ENCODE peak calls at places on chromosome 16, in eight cellular contexts. B is mammary epithelial cell; O is cardiac muscle cell; E is small intestine; L is Peyer's patch; D is effector memory CD4-positive, alpha-beta T cell; X is AG04449; G is psoas muscle. K is an unnamed sample.

GRCh38 chr16:84360170-84360569 is 8.2 kb upstream of the ATP2C2 start:
- DNase-seq in B (peak), E (no peak), X (no peak), G (no peak), L (peak), D (no peak), O (no peak), K (no peak)

GRCh38 chr16:88651276-88651988 is 579 bp upstream of the CYBA start:
- DNase-seq in E (peak), G (peak), B (no peak), L (no peak), O (no peak), D (peak), X (no peak), K (no peak)

GRCh38 chr16:86093801-86094750 is 195.1 kb downstream of the IRF8 start:
- DNase-seq in B (no peak), D (no peak), L (peak), X (no peak), O (no peak), G (no peak), E (no peak), K (no peak)

GRCh38 chr16:10950393-10950792 is 6.0 kb downstream of the CLEC16A start:
- DNase-seq in E (no peak), L (no peak), X (no peak), B (peak), G (no peak), D (no peak), O (no peak), K (no peak)

GRCh38 chr16:48206594-48207242 is 37.4 kb upstream of the LONP2 start:
- DNase-seq in X (no peak), O (peak), B (peak), D (no peak), E (peak), L (no peak), G (no peak), K (no peak)

GRCh38 chr16:13480801-13481200 is 439.2 kb upstream of the ERCC4 start:
- DNase-seq in D (no peak), L (no peak), B (peak), E (no peak), O (no peak), X (no peak), G (no peak), K (no peak)

GRCh38 chr16:4411684-4412083 is 4.7 kb downstream of the CORO7 start:
- DNase-seq in B (no peak), E (no peak), L (no peak), O (peak), D (no peak), X (no peak), G (peak), K (no peak)

GRCh38 chr16:24273511-24273910 is 17.4 kb downstream of the CACNG3 start:
- DNase-seq in D (no peak), O (peak), G (no peak), X (no peak), E (no peak), B (peak), L (no peak), K (peak)

GRCh38 chr16:17211797-17212196 is 259.0 kb downstream of the XYLT1 start:
- DNase-seq in X (no peak), G (no peak), D (no peak), O (no peak), B (no peak), E (no peak), L (no peak), K (no peak)

GRCh38 chr16:87417511-87417910 is 25.4 kb downstream of the MAP1LC3B start:
- DNase-seq in B (no peak), D (no peak), O (no peak), E (no peak), X (no peak), L (no peak), G (no peak), K (no peak)

GRCh38 chr16:47732122-47732805 is 271.1 kb downstream of the PHKB start:
- DNase-seq in E (no peak), D (no peak), B (peak), X (peak), G (no peak), L (no peak), O (peak), K (peak)

GRCh38 chr16:8310816-8311215 is 279.5 kb downstream of the TMEM114 start:
- DNase-seq in O (no peak), E (no peak), L (no peak), D (no peak), G (no peak), X (no peak), B (no peak), K (no peak)

GRCh38 chr16:75138636-75139035 is 9.7 kb upstream of the ZFP1 start:
- DNase-seq in D (no peak), G (no peak), B (no peak), X (no peak), L (no peak), E (no peak), O (peak), K (no peak)

GRCh38 chr16:67190041-67190440 is at the start of gene EXOC3L1:
- DNase-seq in G (no peak), B (no peak), X (no peak), E (no peak), O (no peak), L (no peak), D (no peak), K (no peak)
- H3K4me3 ChIP-seq in G (peak), B (no peak), X (no peak), E (no peak), O (no peak), L (no peak), D (no peak), K (no peak)

DNA sequence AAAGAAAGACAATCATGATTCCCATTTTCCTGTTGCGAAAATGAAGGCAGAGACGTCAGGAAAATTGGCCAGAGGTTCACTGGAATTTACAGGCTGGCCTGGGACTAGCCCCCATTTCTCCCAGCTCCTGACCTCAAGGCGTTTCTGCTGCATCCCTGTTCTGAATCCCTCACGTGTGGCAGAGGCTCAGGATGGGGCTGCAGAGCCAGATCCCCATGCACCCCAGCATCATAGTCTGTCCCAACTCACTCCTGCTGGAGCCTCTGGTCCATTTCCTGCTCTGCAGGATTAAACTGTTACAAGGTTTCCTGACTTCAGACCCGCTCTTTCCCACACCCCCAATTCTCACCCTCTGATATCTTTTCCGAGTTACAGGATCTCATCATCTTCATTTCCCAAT is 2.9 kb downstream of the GPRC5B start:
- DNase-seq in D (no peak), E (no peak), O (no peak), X (no peak), L (no peak), B (no peak), G (no peak), K (no peak)
- H3K4me3 ChIP-seq in D (no peak), E (no peak), O (no peak), X (no peak), L (no peak), B (no peak), G (peak), K (no peak)

DNA sequence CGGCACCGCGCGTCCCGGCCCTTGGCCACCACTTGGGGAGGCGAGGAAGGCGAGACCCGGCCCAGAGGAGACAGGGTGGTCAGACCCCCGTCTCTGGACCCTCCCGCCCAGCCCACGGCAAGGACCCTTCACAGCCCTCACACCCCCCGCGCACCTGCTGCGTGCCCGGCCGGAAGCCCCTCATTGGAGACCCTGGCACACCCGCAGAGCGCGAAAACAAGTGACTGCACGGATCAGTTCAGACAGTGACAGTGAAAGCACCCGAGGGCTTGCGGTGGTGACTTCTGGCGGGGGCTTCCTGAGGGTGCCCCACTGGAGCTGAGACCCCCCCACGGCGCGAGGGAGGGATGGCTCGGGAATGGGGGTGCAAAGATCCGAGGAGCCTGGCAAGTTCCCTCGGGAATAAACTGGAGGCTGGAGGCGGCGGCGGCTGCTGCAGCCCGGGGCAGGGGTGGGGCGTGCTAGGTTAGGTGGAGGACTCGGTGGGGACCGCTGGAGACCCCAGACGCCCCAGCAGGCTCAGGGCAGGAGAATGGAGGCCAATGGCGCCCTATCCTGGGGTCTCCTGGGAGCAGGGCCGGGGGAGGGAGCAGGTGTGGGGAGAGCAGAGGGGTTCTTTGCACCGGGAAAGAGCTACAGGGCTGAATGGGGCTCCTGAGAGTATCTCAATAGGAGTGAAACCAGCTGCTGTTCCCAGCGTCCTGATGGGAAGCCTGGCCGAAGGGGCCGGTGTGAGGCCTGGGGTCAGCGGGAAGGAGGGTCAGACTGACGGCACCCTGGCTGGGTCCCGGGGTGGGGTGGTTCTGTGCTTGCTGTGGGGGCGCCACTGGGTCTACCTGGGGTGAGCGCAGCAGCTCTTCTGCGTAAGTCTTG is 824 bp upstream of the FBXL16 start:
- DNase-seq in D (no peak), X (no peak), B (no peak), E (no peak), O (no peak), G (no peak), L (no peak), K (no peak)
- H3K4me3 ChIP-seq in D (no peak), X (no peak), B (no peak), E (no peak), O (no peak), G (no peak), L (no peak), K (no peak)

DNA sequence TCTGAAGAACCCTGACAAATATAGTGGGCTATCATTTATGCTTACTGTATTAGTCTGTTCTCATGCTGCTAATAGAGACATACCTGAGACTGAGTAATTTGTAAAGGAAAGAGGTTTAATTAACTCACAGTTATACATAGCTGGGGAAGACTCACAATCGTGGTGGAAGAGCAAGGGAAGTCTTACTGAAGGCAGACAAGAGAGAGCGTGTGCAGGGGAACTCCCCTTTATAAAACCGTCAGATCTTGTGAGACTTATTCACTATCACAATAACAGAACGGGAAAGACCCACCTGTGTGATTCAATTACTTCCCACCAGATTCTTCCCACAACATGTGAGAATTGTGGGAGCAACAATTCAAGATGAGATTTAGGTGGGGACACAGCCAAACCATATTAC is 526.8 kb upstream of the GOT2 start:
- DNase-seq in D (no peak), E (no peak), G (no peak), O (no peak), L (no peak), B (no peak), X (no peak), K (no peak)
- H3K4me3 ChIP-seq in D (no peak), E (no peak), G (no peak), O (no peak), L (no peak), B (no peak), X (no peak), K (no peak)

GRCh38 chr16:71287903-71288302 is 1.3 kb downstream of the CMTR2 start:
- DNase-seq in G (no peak), D (no peak), E (no peak), L (no peak), B (peak), O (peak), X (no peak), K (no peak)

GRCh38 chr16:71288890-71289731 is at the start of gene CMTR2:
- DNase-seq in G (peak), L (peak), X (peak), E (peak), O (peak), B (peak), D (peak), K (peak)

GRCh38 chr16:71288570-71288889 is 672 bp downstream of the CMTR2 start:
- DNase-seq in E (no peak), O (no peak), G (no peak), X (no peak), B (peak), L (no peak), D (no peak), K (peak)

GRCh38 chr16:71287454-71287853 is 1.7 kb downstream of the CMTR2 start:
- DNase-seq in O (no peak), D (no peak), G (no peak), B (no peak), X (no peak), L (no peak), E (no peak), K (no peak)

DNA sequence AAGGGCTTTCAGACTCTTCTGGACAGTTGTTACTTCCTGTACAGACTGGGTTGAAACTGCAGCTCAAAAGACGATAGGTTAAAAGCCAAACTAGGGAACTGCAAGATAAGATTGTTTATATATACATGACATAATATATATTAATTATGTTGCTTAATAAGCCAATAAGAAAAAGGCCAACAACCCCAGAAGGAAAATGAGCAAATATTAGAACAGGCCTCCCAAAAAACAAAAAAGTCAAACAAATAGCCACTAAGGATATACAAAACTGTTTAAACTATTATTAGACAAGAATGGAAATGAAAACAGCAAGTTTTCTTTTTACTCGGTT is 495 bp upstream of the CMTR2 start:
- DNase-seq in X (no peak), G (no peak), O (no peak), B (no peak), D (no peak), L (no peak), E (no peak), K (no peak)
- H3K4me3 ChIP-seq in X (peak), G (peak), O (peak), B (peak), D (peak), L (peak), E (no peak), K (peak)

GRCh38 chr16:1153480-1154160 is 714 bp downstream of the CACNA1H start:
- DNase-seq in O (no peak), X (no peak), B (no peak), G (no peak), E (no peak), L (no peak), D (no peak), K (no peak)

GRCh38 chr16:1155353-1156110 is 2.6 kb downstream of the CACNA1H start:
- DNase-seq in X (no peak), G (no peak), E (no peak), O (no peak), L (no peak), B (no peak), D (no peak), K (no peak)

GRCh38 chr16:1154887-1155331 is 2.0 kb downstream of the CACNA1H start:
- DNase-seq in X (no peak), O (no peak), D (no peak), L (no peak), G (no peak), B (no peak), E (no peak), K (no peak)

GRCh38 chr16:1152651-1153259 is at the start of gene CACNA1H:
- DNase-seq in L (no peak), D (peak), O (no peak), E (no peak), B (no peak), X (no peak), G (no peak), K (no peak)

GRCh38 chr16:1154291-1154886 is 1.5 kb downstream of the CACNA1H start:
- DNase-seq in D (no peak), O (no peak), E (no peak), L (no peak), X (no peak), B (no peak), G (no peak), K (no peak)
- H3K4me3 ChIP-seq in D (no peak), O (peak), E (no peak), L (peak), X (no peak), B (no peak), G (peak), K (no peak)

GRCh38 chr16:12426122-12426521 is 377.6 kb downstream of the CPPED1 start:
- DNase-seq in O (peak), B (no peak), G (no peak), E (no peak), X (no peak), L (no peak), D (no peak), K (no peak)
- H3K4me3 ChIP-seq in O (no peak), B (no peak), G (no peak), E (no peak), X (no peak), L (no peak), D (no peak), K (no peak)

GRCh38 chr16:31109622-31110021 is 1.4 kb downstream of the BCKDK start:
- DNase-seq in D (no peak), G (no peak), E (no peak), L (no peak), X (no peak), O (no peak), B (no peak), K (no peak)
- H3K4me3 ChIP-seq in D (no peak), G (peak), E (no peak), L (no peak), X (peak), O (no peak), B (no peak), K (no peak)

GRCh38 chr16:52545157-52545543 is 1.8 kb downstream of the TOX3 start:
- DNase-seq in B (no peak), G (no peak), D (no peak), O (no peak), L (no peak), E (peak), X (no peak), K (no peak)
- H3K4me3 ChIP-seq in B (no peak), G (peak), D (no peak), O (peak), L (peak), E (peak), X (no peak), K (peak)

K was measured in retinal pigment epithelial cell.